ENCODE peak calls at places on chromosomes 12 and 14, in ten cellular contexts. One of them, this sample, is unnamed.

GRCh38 chr14:92425101-92425500 is 88.5 kb upstream of the RIN3 start:
- DNase-seq in IMR-90: peak
- DNase-seq in B cell: no peak
- DNase-seq in astrocyte: peak
- DNase-seq in A549: peak
- DNase-seq in heart right ventricle: no peak
- DNase-seq in body of pancreas: no peak
- DNase-seq in coronary artery: no peak
- DNase-seq in right atrium auricular region: no peak
- DNase-seq in type B pancreatic cell: no peak
- DNase-seq in this sample: no peak

GRCh38 chr14:102071283-102071998 is 15.4 kb downstream of the HSP90AA1 start:
- DNase-seq in right atrium auricular region: no peak
- DNase-seq in coronary artery: no peak
- DNase-seq in IMR-90: peak
- DNase-seq in heart right ventricle: no peak
- DNase-seq in type B pancreatic cell: no peak
- DNase-seq in body of pancreas: peak
- DNase-seq in B cell: no peak
- DNase-seq in A549: no peak
- DNase-seq in astrocyte: peak
- DNase-seq in this sample: no peak

GRCh38 chr12:109967383-109968031 is 28.7 kb downstream of the GIT2 start:
- DNase-seq in right atrium auricular region: no peak
- DNase-seq in body of pancreas: no peak
- DNase-seq in A549: no peak
- DNase-seq in heart right ventricle: no peak
- DNase-seq in IMR-90: no peak
- DNase-seq in astrocyte: no peak
- DNase-seq in B cell: no peak
- DNase-seq in coronary artery: no peak
- DNase-seq in type B pancreatic cell: no peak
- DNase-seq in this sample: no peak

GRCh38 chr12:96329545-96329944 is 70.7 kb downstream of the CDK17 start:
- DNase-seq in astrocyte: no peak
- DNase-seq in coronary artery: no peak
- DNase-seq in body of pancreas: no peak
- DNase-seq in right atrium auricular region: no peak
- DNase-seq in heart right ventricle: no peak
- DNase-seq in IMR-90: no peak
- DNase-seq in type B pancreatic cell: no peak
- DNase-seq in A549: no peak
- DNase-seq in B cell: no peak
- DNase-seq in this sample: no peak

GRCh38 chr14:59282366-59282765 is 93.9 kb downstream of the DAAM1 start:
- DNase-seq in B cell: no peak
- DNase-seq in right atrium auricular region: no peak
- DNase-seq in body of pancreas: no peak
- DNase-seq in A549: no peak
- DNase-seq in coronary artery: no peak
- DNase-seq in astrocyte: peak
- DNase-seq in heart right ventricle: no peak
- DNase-seq in type B pancreatic cell: no peak
- DNase-seq in IMR-90: peak
- DNase-seq in this sample: no peak

GRCh38 chr14:95255013-95255412 is 64.7 kb downstream of the CLMN start:
- DNase-seq in body of pancreas: no peak
- DNase-seq in coronary artery: peak
- DNase-seq in B cell: no peak
- DNase-seq in astrocyte: no peak
- DNase-seq in IMR-90: no peak
- DNase-seq in A549: no peak
- DNase-seq in type B pancreatic cell: no peak
- DNase-seq in right atrium auricular region: no peak
- DNase-seq in heart right ventricle: no peak
- DNase-seq in this sample: no peak

GRCh38 chr14:104550849-104551728 is 28.5 kb upstream of the C14orf180 start:
- DNase-seq in B cell: peak
- DNase-seq in coronary artery: no peak
- DNase-seq in astrocyte: no peak
- DNase-seq in IMR-90: no peak
- DNase-seq in type B pancreatic cell: peak
- DNase-seq in right atrium auricular region: no peak
- DNase-seq in A549: no peak
- DNase-seq in heart right ventricle: no peak
- DNase-seq in body of pancreas: peak
- DNase-seq in this sample: peak

GRCh38 chr12:28870839-28871440 is 278.1 kb upstream of the FAR2 start:
- DNase-seq in type B pancreatic cell: no peak
- DNase-seq in B cell: no peak
- DNase-seq in body of pancreas: no peak
- DNase-seq in coronary artery: no peak
- DNase-seq in IMR-90: peak
- DNase-seq in heart right ventricle: no peak
- DNase-seq in astrocyte: peak
- DNase-seq in right atrium auricular region: no peak
- DNase-seq in A549: peak
- DNase-seq in this sample: no peak

GRCh38 chr14:35333797-35334743 is 41.9 kb downstream of the PSMA6 start:
- DNase-seq in body of pancreas: no peak
- DNase-seq in astrocyte: no peak
- DNase-seq in B cell: no peak
- DNase-seq in A549: peak
- DNase-seq in heart right ventricle: no peak
- DNase-seq in right atrium auricular region: no peak
- DNase-seq in type B pancreatic cell: no peak
- DNase-seq in IMR-90: no peak
- DNase-seq in coronary artery: no peak
- DNase-seq in this sample: peak

GRCh38 chr14:103483600-103483999 is 39.0 kb downstream of the CKB start:
- DNase-seq in astrocyte: peak
- DNase-seq in type B pancreatic cell: no peak
- DNase-seq in body of pancreas: peak
- DNase-seq in A549: no peak
- DNase-seq in right atrium auricular region: no peak
- DNase-seq in heart right ventricle: no peak
- DNase-seq in IMR-90: peak
- DNase-seq in coronary artery: no peak
- DNase-seq in B cell: no peak
- DNase-seq in this sample: no peak

GRCh38 chr14:90060312-90060964 is 1.4 kb upstream of the KCNK13 start:
- DNase-seq in astrocyte: peak
- DNase-seq in body of pancreas: peak
- DNase-seq in IMR-90: peak
- DNase-seq in heart right ventricle: no peak
- DNase-seq in right atrium auricular region: no peak
- DNase-seq in A549: peak
- DNase-seq in type B pancreatic cell: peak
- DNase-seq in B cell: peak
- DNase-seq in coronary artery: no peak
- DNase-seq in this sample: no peak

GRCh38 chr12:101773560-101774206 is 34.4 kb upstream of the SYCP3 start:
- DNase-seq in IMR-90: peak
- DNase-seq in heart right ventricle: peak
- DNase-seq in A549: peak
- DNase-seq in B cell: peak
- DNase-seq in coronary artery: no peak
- DNase-seq in body of pancreas: peak
- DNase-seq in right atrium auricular region: peak
- DNase-seq in astrocyte: peak
- DNase-seq in type B pancreatic cell: no peak
- DNase-seq in this sample: peak

GRCh38 chr14:95389471-95390011 is 69.8 kb upstream of the CLMN start:
- DNase-seq in A549: no peak
- DNase-seq in body of pancreas: peak
- DNase-seq in type B pancreatic cell: peak
- DNase-seq in astrocyte: no peak
- DNase-seq in IMR-90: no peak
- DNase-seq in heart right ventricle: peak
- DNase-seq in coronary artery: peak
- DNase-seq in B cell: no peak
- DNase-seq in right atrium auricular region: peak
- DNase-seq in this sample: no peak

DNA sequence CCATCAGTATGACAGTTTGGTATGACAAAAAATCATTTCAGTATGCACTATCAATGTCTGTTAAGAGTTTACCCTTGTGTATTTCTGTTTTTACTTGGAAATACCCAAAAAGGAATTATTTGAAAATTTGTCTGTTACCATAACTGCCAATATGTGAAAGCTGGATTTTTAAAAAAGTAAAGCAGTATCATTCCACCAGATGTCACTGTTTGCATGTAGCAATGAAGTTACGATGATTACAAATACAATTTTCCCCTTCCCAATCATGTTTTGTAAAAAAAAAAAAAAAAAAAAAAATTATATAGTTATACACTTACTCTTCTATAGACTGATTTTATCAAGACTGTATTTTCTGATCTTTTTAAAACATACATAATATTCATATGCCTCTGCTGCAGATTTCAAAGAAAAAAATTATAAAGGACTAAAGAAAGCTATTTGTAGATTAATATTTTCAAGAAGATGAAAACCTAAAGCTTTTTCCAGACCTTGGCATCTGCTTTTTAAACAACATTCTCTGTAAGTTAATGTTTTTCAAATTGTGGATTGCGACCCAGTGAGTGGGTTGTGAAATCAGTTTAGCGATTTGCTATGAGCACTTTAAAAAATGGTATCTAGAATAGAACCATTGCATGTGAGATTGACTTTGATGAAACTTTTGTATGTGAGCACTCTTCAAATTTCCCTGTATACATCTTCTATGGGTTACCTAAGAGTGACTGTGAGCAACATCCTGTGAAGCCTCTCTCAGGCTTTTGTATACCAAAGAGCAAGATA is 114.2 kb downstream of the TTC6 start:
- DNase-seq in coronary artery: no peak
- DNase-seq in heart right ventricle: no peak
- DNase-seq in body of pancreas: no peak
- DNase-seq in IMR-90: peak
- DNase-seq in astrocyte: peak
- DNase-seq in A549: peak
- DNase-seq in type B pancreatic cell: no peak
- DNase-seq in B cell: no peak
- DNase-seq in right atrium auricular region: no peak
- DNase-seq in this sample: no peak
- TF ChIP-seq CTCF in coronary artery: no peak
- TF ChIP-seq CTCF in heart right ventricle: peak
- TF ChIP-seq CTCF in body of pancreas: no peak
- TF ChIP-seq CTCF in IMR-90: peak
- TF ChIP-seq CTCF in astrocyte: peak
- TF ChIP-seq CTCF in A549: peak
- TF ChIP-seq CTCF in type B pancreatic cell: peak
- TF ChIP-seq CTCF in B cell: no peak
- TF ChIP-seq CTCF in right atrium auricular region: peak
- TF ChIP-seq CTCF in this sample: no peak

DNA sequence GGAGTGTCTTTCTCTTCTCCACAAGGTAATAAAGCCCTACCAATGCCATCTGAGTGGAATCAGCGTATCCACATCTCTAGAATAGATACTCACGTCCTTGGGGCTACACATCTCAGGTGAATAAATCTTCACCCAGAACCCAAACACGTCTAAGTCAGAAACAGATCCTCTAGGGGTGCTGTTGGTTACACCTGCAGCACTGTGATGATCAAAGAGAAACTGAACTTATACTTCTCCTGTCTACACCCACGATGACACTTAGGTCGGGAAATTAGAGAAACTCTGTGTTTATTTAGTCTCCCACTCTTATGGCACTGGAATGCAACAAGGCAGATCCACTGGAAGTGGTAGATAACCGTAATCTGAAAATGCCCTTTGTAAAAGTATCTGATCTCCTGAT is 46.2 kb downstream of the WIF1 start:
- DNase-seq in body of pancreas: no peak
- DNase-seq in type B pancreatic cell: no peak
- DNase-seq in B cell: no peak
- DNase-seq in A549: peak
- DNase-seq in IMR-90: no peak
- DNase-seq in heart right ventricle: no peak
- DNase-seq in astrocyte: no peak
- DNase-seq in right atrium auricular region: no peak
- DNase-seq in coronary artery: no peak
- DNase-seq in this sample: no peak
- TF ChIP-seq CTCF in body of pancreas: no peak
- TF ChIP-seq CTCF in type B pancreatic cell: no peak
- TF ChIP-seq CTCF in B cell: no peak
- TF ChIP-seq CTCF in A549: no peak
- TF ChIP-seq CTCF in IMR-90: no peak
- TF ChIP-seq CTCF in heart right ventricle: no peak
- TF ChIP-seq CTCF in astrocyte: no peak
- TF ChIP-seq CTCF in right atrium auricular region: no peak
- TF ChIP-seq CTCF in coronary artery: no peak
- TF ChIP-seq CTCF in this sample: no peak

GRCh38 chr14:68079941-68080697 is 260.5 kb downstream of the RAD51B start:
- DNase-seq in A549: no peak
- DNase-seq in B cell: no peak
- DNase-seq in right atrium auricular region: no peak
- DNase-seq in coronary artery: no peak
- DNase-seq in heart right ventricle: no peak
- DNase-seq in IMR-90: peak
- DNase-seq in astrocyte: no peak
- DNase-seq in body of pancreas: no peak
- DNase-seq in type B pancreatic cell: no peak
- DNase-seq in this sample: no peak

GRCh38 chr14:68075382-68076029 is 255.9 kb downstream of the RAD51B start:
- DNase-seq in right atrium auricular region: no peak
- DNase-seq in heart right ventricle: no peak
- DNase-seq in B cell: no peak
- DNase-seq in body of pancreas: no peak
- DNase-seq in type B pancreatic cell: no peak
- DNase-seq in coronary artery: no peak
- DNase-seq in astrocyte: no peak
- DNase-seq in A549: no peak
- DNase-seq in IMR-90: no peak
- DNase-seq in this sample: no peak

GRCh38 chr14:68076451-68076850 is 256.9 kb downstream of the RAD51B start:
- DNase-seq in heart right ventricle: no peak
- DNase-seq in B cell: no peak
- DNase-seq in astrocyte: peak
- DNase-seq in type B pancreatic cell: no peak
- DNase-seq in coronary artery: no peak
- DNase-seq in A549: peak
- DNase-seq in IMR-90: peak
- DNase-seq in right atrium auricular region: no peak
- DNase-seq in body of pancreas: no peak
- DNase-seq in this sample: no peak

GRCh38 chr14:68074765-68075381 is 255.3 kb downstream of the RAD51B start:
- DNase-seq in body of pancreas: no peak
- DNase-seq in heart right ventricle: no peak
- DNase-seq in type B pancreatic cell: no peak
- DNase-seq in B cell: no peak
- DNase-seq in A549: peak
- DNase-seq in IMR-90: no peak
- DNase-seq in astrocyte: no peak
- DNase-seq in coronary artery: no peak
- DNase-seq in right atrium auricular region: no peak
- DNase-seq in this sample: no peak
- TF ChIP-seq CTCF in body of pancreas: no peak
- TF ChIP-seq CTCF in heart right ventricle: no peak
- TF ChIP-seq CTCF in type B pancreatic cell: no peak
- TF ChIP-seq CTCF in B cell: no peak
- TF ChIP-seq CTCF in A549: no peak
- TF ChIP-seq CTCF in IMR-90: no peak
- TF ChIP-seq CTCF in astrocyte: no peak
- TF ChIP-seq CTCF in coronary artery: no peak
- TF ChIP-seq CTCF in right atrium auricular region: no peak
- TF ChIP-seq CTCF in this sample: no peak

GRCh38 chr12:19435831-19436497 is 3.3 kb upstream of the AEBP2 start:
- DNase-seq in coronary artery: no peak
- DNase-seq in IMR-90: no peak
- DNase-seq in right atrium auricular region: no peak
- DNase-seq in B cell: no peak
- DNase-seq in heart right ventricle: no peak
- DNase-seq in astrocyte: no peak
- DNase-seq in A549: no peak
- DNase-seq in type B pancreatic cell: peak
- DNase-seq in body of pancreas: no peak
- DNase-seq in this sample: no peak
- TF ChIP-seq CTCF in coronary artery: no peak
- TF ChIP-seq CTCF in IMR-90: no peak
- TF ChIP-seq CTCF in right atrium auricular region: no peak
- TF ChIP-seq CTCF in B cell: no peak
- TF ChIP-seq CTCF in heart right ventricle: no peak
- TF ChIP-seq CTCF in astrocyte: no peak
- TF ChIP-seq CTCF in A549: no peak
- TF ChIP-seq CTCF in type B pancreatic cell: no peak
- TF ChIP-seq CTCF in body of pancreas: no peak
- TF ChIP-seq CTCF in this sample: no peak

This sample was measured in natural killer cell.